ENCODE peak calls at places on chromosomes 2 and 18, in seven cellular contexts. D, O, R, L, Z, X and A are unnamed samples.

GRCh38 chr2:45253151-45253550 is 243.9 kb upstream of the SIX2 start:
- DNase-seq in Z (no peak), L (no peak), O (no peak), X (no peak), D (peak; percentile 51), R (no peak), A (no peak)

GRCh38 chr2:551621-552020 is 125.6 kb downstream of the TMEM18 start:
- DNase-seq in D (no peak), Z (no peak), O (no peak), R (no peak), L (no peak), X (no peak), A (no peak)

GRCh38 chr2:147468349-147468748 is 376.5 kb upstream of the ACVR2A start:
- DNase-seq in O (no peak), Z (no peak), X (no peak), L (no peak), D (no peak), R (no peak), A (no peak)

GRCh38 chr2:30425326-30425725 is 21.7 kb upstream of the LCLAT1 start:
- DNase-seq in R (no peak), L (no peak), X (no peak), Z (no peak), O (no peak), D (no peak), A (no peak)

GRCh38 chr18:12838178-12838634 is 45.8 kb downstream of the PTPN2 start:
- DNase-seq in Z (no peak), X (peak; percentile 71), R (peak; percentile 94), O (peak; percentile 79), L (peak; percentile 89), D (peak; percentile 90), A (no peak)

GRCh38 chr2:216698895-216699294 is 3.5 kb upstream of the IGFBP5 start:
- DNase-seq in R (peak; percentile 79), D (peak; percentile 84), X (no peak), Z (no peak), O (no peak), L (peak; percentile 46), A (no peak)

GRCh38 chr2:222656544-222657446 is 903 bp upstream of the FARSB start:
- DNase-seq in O (no peak), X (no peak), L (no peak), R (peak; percentile 6), Z (no peak), D (no peak), A (no peak)

GRCh38 chr2:117832905-117833613 is 18.6 kb downstream of the DDX18 start:
- DNase-seq in O (no peak), L (no peak), R (peak; percentile 49), Z (no peak), X (peak; percentile 23), D (peak; percentile 60), A (no peak)

GRCh38 chr2:147649288-147649687 is 195.5 kb upstream of the ACVR2A start:
- DNase-seq in D (no peak), Z (no peak), L (no peak), O (no peak), R (no peak), X (no peak), A (no peak)

GRCh38 chr2:191501390-191502168 is 176.4 kb upstream of the NABP1 start:
- DNase-seq in Z (no peak), R (peak; percentile 75), O (no peak), L (no peak), D (peak; percentile 70), X (peak; percentile 58), A (no peak)

GRCh38 chr18:28736951-28737350 is 560.0 kb upstream of the CDH2 start:
- DNase-seq in L (no peak), Z (no peak), R (no peak), X (no peak), O (no peak), D (peak; percentile 14), A (no peak)

GRCh38 chr18:79339094-79339908 is 56.4 kb upstream of the NFATC1 start:
- DNase-seq in R (no peak), L (no peak), Z (peak; percentile 4), X (no peak), D (no peak), O (no peak), A (no peak)

GRCh38 chr2:180255981-180256380 is 248.9 kb upstream of the CWC22 start:
- DNase-seq in D (no peak), O (no peak), X (no peak), Z (no peak), L (no peak), R (no peak), A (no peak)

GRCh38 chr2:98520806-98521205 is 76.1 kb downstream of the INPP4A start:
- DNase-seq in Z (no peak), D (no peak), R (no peak), O (no peak), X (no peak), L (no peak), A (no peak)

GRCh38 chr2:134198006-134198634 is 55.8 kb upstream of the MGAT5 start:
- DNase-seq in O (no peak), D (no peak), R (no peak), Z (no peak), X (no peak), L (no peak), A (no peak)

GRCh38 chr2:204842731-204843490 is 297.6 kb downstream of the PARD3B start:
- DNase-seq in Z (no peak), O (no peak), X (peak; percentile 82), R (peak; percentile 93), L (peak; percentile 89), D (peak; percentile 96), A (no peak)

GRCh38 chr2:106863387-106863786 is 22.6 kb downstream of the ST6GAL2 start:
- DNase-seq in D (no peak), O (no peak), Z (no peak), L (no peak), R (no peak), X (no peak), A (no peak)

GRCh38 chr2:88554189-88554588 is 73.1 kb downstream of the EIF2AK3 start:
- DNase-seq in R (no peak), Z (no peak), L (no peak), D (no peak), O (no peak), X (no peak), A (no peak)
- TF ChIP-seq CTCF in R (peak; percentile 3), Z (no peak), L (no peak), D (no peak), O (no peak), X (no peak), A (no peak)

DNA sequence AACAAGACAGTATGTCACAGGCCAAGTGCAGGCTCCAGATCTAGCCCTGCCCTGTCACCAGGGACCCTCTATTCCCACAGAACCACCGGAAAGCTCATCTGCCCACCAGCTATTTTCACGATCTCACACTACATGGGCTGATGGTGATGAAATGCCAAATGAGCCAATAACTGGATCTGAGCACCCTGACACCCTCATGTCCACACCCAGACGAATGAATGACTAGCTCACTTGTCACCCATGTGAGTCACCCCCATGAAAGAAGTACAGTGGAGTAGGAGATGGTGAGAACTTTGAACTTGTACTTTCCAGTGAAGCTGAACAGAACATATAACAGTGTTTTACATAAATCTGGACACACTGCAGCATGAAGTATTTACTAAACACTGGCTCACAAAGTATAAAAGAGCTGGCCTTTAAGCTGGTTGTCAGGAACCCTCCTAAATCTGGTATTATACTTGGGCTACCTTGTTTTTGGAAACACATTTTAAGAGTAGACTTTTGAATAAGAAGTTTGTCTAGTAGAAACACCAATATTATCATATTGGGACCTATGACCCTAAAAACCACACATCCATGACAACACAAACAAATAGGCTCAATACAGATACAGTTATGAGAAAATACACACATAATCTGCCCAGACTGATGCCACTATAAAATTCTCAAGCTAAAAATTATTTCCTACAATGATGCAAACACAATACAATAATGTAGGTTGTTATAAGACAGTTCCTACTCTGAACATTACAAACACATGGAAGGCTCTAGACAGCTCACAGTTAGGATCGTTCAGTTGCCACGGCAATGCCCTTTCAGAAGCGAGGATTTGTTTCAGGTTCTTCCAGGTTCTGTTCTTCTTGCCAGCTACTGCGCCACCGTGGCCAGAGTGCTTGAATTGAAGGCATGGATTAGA is 19.0 kb downstream of the INO80C start:
- DNase-seq in X (no peak), L (peak; percentile 39), R (peak; percentile 39), Z (no peak), D (peak; percentile 86), O (no peak), A (no peak)
- TF ChIP-seq CTCF in X (peak; percentile 15), L (no peak), R (no peak), Z (no peak), D (no peak), O (no peak), A (no peak)

GRCh38 chr2:124323321-124323720 is 298.2 kb downstream of the CNTNAP5 start:
- DNase-seq in Z (no peak), X (no peak), D (no peak), L (no peak), O (no peak), R (peak; percentile 58), A (no peak)

GRCh38 chr2:124327293-124327692 is 302.2 kb downstream of the CNTNAP5 start:
- DNase-seq in R (no peak), D (no peak), L (no peak), O (no peak), X (no peak), Z (no peak), A (no peak)

GRCh38 chr2:124328397-124328796 is 303.3 kb downstream of the CNTNAP5 start:
- DNase-seq in L (no peak), R (no peak), D (no peak), X (no peak), Z (no peak), O (no peak), A (no peak)

GRCh38 chr2:124320072-124320471 is 295.0 kb downstream of the CNTNAP5 start:
- DNase-seq in X (no peak), Z (no peak), O (no peak), L (no peak), R (no peak), D (no peak), A (no peak)

GRCh38 chr2:124325667-124326425 is 300.8 kb downstream of the CNTNAP5 start:
- DNase-seq in L (no peak), X (no peak), O (no peak), R (peak; percentile 22), D (no peak), Z (no peak), A (no peak)
- TF ChIP-seq CTCF in L (peak; percentile 3), X (no peak), O (no peak), R (peak; percentile 42), D (peak; percentile 7), Z (no peak), A (peak; percentile 14)

GRCh38 chr2:71068218-71069035 is at the start of gene NAGK:
- DNase-seq in X (peak; percentile 91), O (peak; percentile 96), Z (peak; percentile 99), L (peak; percentile 79), R (peak; percentile 98), D (peak; percentile 94), A (peak; percentile 89)
- TF ChIP-seq CTCF in X (no peak), O (no peak), Z (no peak), L (no peak), R (no peak), D (peak; percentile 1), A (no peak)

DNA sequence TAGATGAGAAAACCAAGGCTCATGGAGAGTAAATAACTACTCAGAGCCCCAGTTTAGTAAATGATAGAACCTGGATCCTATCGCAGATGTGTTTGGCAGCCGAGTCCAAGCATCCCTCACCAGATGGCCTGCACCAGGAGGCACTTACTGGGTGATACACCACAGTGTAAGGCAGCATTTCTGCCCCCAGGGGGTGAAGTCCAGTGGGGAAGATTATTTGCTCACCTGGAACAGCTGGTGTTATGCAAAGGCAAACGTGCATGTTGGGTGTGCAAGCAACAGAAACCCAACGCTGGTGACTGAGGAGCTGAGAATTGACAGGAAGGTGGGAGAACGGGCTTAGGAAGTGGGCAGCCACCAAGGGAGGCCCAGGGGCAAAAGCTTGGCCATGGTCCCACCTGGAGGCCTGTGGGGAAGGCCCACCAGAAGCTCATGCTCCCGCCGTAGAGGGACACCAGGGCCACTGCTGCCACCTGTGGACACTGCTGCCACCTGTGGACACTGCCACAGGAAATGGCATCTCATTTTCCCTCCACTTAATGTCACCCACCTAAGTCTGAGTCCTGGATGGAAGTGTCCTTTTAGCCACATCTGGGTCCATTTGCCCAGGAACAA is 100.6 kb downstream of the TFCP2L1 start:
- DNase-seq in Z (no peak), X (no peak), L (no peak), R (no peak), O (no peak), D (no peak), A (no peak)
- TF ChIP-seq CTCF in Z (no peak), X (no peak), L (no peak), R (no peak), O (no peak), D (no peak), A (no peak)